ENCODE peak calls at places on chromosome 4, in four cellular contexts. K, O, F and Z are unnamed samples.

GRCh38 chr4:76430519-76431388 is 4.3 kb upstream of the SHROOM3 start:
- DNase-seq in K (peak), O (peak), F (no peak), Z (no peak)

GRCh38 chr4:158068063-158068462 is 104.8 kb downstream of the GASK1B start:
- DNase-seq in K (no peak), O (peak), F (no peak), Z (no peak)

GRCh38 chr4:101162990-101163380 is 184.3 kb downstream of the PPP3CA start:
- DNase-seq in K (no peak), O (no peak), F (no peak), Z (no peak)

GRCh38 chr4:52665592-52665991 is 6.5 kb upstream of the USP46 start:
- DNase-seq in K (no peak), O (peak), F (no peak), Z (no peak)

GRCh38 chr4:8907596-8908205 is 36.1 kb upstream of the HMX1 start:
- DNase-seq in K (no peak), O (no peak), F (no peak), Z (no peak)

GRCh38 chr4:180610317-180610716 is 1632.9 kb upstream of the TENM3 start:
- DNase-seq in K (no peak), O (no peak), F (no peak), Z (peak)

GRCh38 chr4:74297556-74297955 is 10.7 kb upstream of the EPGN start:
- DNase-seq in K (no peak), O (no peak), F (no peak), Z (no peak)

GRCh38 chr4:80058740-80059139 is 14.3 kb downstream of the ANTXR2 start:
- DNase-seq in K (no peak), O (no peak), F (no peak), Z (no peak)

GRCh38 chr4:84948056-84948455 is 18.4 kb downstream of the WDFY3 start:
- DNase-seq in K (no peak), O (peak), F (no peak), Z (no peak)

GRCh38 chr4:153585021-153585420 is 99.1 kb upstream of the TLR2 start:
- DNase-seq in K (peak), O (no peak), F (no peak), Z (no peak)

DNA sequence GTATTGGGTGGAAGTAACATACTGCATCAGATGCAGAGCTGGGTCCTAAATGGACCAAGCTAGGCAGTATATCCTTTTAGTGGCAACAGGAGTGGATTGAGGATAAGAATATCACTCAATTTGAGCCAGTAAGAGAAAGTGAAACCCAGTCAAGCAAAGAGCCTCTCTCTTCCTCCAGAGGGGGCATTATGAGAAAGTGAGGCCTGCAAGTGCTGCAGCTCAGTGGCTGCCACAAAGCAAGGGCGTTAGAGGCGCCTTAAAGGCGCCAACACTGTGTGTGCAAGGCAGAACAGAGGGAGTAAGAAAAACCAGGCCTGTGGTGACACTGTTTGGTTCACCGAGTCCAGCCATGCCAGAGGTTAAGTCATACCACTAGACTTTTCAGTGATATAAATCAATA is 17.5 kb downstream of the STX18 start:
- DNase-seq in K (no peak), O (no peak), F (no peak), Z (no peak)
- TF ChIP-seq CTCF in K (no peak), O (no peak), F (no peak), Z (peak)

DNA sequence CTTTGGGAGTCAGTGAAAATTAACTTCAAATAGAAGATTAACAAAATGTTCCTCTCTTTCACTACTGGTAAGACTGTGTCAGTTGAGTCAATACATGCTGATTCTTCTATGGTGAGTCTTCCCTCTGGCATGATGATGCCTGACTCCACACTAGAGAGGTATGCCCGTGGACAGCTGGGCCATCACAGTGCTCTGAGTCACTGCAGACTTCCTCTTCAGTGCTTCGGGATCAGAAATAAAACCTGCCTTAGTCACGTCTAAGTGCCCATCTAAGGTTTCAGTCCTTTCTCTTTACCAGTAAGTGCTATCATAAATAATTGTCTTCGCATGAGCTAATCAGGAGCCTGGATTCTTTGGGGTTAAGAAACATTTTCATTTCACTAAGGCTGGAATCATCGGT is 1.6 kb upstream of the ASB5 start:
- DNase-seq in K (peak), O (peak), F (no peak), Z (peak)
- H3K4me3 ChIP-seq in K (no peak), O (peak), F (no peak), Z (peak)

DNA sequence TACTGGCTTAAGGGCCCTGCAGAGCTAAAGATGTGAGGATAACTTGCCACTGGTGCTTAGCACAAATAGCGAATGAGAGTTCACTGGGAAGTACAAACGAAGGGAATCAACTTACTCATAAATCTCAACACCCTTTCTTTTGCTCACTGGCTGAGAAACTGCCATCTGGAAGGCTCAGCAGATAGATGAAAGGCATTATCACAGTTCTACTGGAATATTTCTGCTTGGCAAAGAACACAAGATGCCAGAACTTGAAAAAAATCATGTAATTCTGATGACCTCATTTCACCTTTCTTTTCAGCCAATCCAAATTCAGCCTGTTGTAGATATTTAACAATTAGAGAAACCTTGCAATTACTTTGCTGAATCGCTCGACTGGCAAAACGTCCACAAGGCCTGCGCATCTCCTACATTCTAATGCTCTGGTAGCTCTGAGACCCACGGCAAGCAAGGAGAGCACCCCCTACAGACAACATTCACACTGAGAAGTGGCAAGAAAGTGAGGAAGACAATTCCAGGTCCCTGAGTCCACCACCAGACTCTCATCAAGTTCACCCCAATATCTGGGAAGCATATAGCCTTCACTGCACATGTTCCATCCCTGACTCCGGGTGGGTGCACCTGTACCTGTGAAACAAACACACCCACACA is 27.5 kb downstream of the TSPAN5 start:
- DNase-seq in K (no peak), O (no peak), F (no peak), Z (no peak)
- TF ChIP-seq CTCF in K (no peak), O (peak), F (no peak), Z (peak)

DNA sequence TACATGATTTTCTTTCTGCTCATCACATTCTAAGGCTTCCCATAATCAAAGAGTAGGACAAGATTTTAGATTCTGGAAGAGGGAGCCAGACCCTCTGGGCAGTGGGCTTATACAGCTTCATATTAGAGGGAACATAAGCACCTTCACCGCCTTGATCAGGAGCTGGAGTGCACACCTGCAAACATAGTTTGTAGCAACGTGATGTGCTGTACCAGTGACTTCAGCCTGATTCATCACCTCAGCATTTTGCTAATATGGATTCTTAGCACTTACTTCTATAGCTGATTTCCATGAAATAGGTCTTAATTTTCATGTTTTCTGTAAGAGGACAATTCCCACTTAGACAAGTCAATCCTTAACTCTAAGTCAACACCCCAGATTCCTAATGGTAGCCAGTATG is 36.7 kb downstream of the PCDH18 start:
- DNase-seq in K (no peak), O (no peak), F (no peak), Z (no peak)
- H3K4me3 ChIP-seq in K (no peak), O (no peak), F (no peak), Z (no peak)